ENCODE peak calls at places on chromosomes 13 and 19, in four cellular contexts. F, E, A and B are unnamed samples.

GRCh38 chr13:105202384-105202783 is 1333.1 kb downstream of the EFNB2 start:
- DNase-seq in F (peak), E (no peak), A (peak), B (no peak)

GRCh38 chr13:104987621-104988020 is 1547.8 kb downstream of the EFNB2 start:
- DNase-seq in F (no peak), E (no peak), A (no peak), B (no peak)

GRCh38 chr13:113427562-113428468 is 25.5 kb downstream of the ADPRHL1 start:
- DNase-seq in F (peak), E (no peak), A (no peak), B (no peak)

GRCh38 chr13:80132741-80133601 is 208.0 kb downstream of the SPRY2 start:
- DNase-seq in F (peak), E (no peak), A (no peak), B (peak)

GRCh38 chr13:110343241-110343865 is 36.3 kb downstream of the COL4A2 start:
- DNase-seq in F (no peak), E (no peak), A (no peak), B (no peak)

GRCh38 chr19:55472463-55472862 is 4.0 kb upstream of the ZNF628 start:
- DNase-seq in F (peak), E (no peak), A (no peak), B (peak)

GRCh38 chr13:53490732-53491131 is 462.1 kb downstream of the OLFM4 start:
- DNase-seq in F (no peak), E (no peak), A (no peak), B (no peak)

GRCh38 chr19:46196410-46197124 is 33.0 kb upstream of the IGFL1 start:
- DNase-seq in F (no peak), E (no peak), A (no peak), B (no peak)

GRCh38 chr19:46607441-46607841 is 6.3 kb downstream of the CALM3 start:
- DNase-seq in F (no peak), E (no peak), A (peak), B (no peak)

GRCh38 chr19:47778954-47779351 is 450 bp downstream of the SELENOW start:
- DNase-seq in F (peak), E (no peak), A (no peak), B (no peak)

GRCh38 chr13:88919970-88920628 is 1248.9 kb downstream of the SLITRK5 start:
- DNase-seq in F (no peak), E (no peak), A (no peak), B (no peak)